ENCODE peak calls at places on chromosome 17, in seven cellular contexts. F is HepG2, U is Panc1, Q is H1, P is HCT116, M is K562, I is SK-N-SH. A is an unnamed sample.

GRCh38 chr17:40518401-40519088 is 17.1 kb upstream of the TNS4 start:
- DNase-seq in M (no peak), Q (no peak), F (no peak), I (no peak), U (no peak), P (peak; percentile 71), A (no peak)

GRCh38 chr17:61379457-61380216 is 20.0 kb upstream of the TBX2 start:
- DNase-seq in Q (no peak), I (peak; percentile 39), F (peak; percentile 58), P (no peak), M (no peak), U (no peak), A (no peak)

GRCh38 chr17:2266865-2267228 is 36.7 kb downstream of the SMG6 start:
- DNase-seq in P (no peak), M (no peak), I (no peak), F (no peak), Q (no peak), U (no peak), A (no peak)

GRCh38 chr17:39591958-39592954 is 15.5 kb downstream of the NEUROD2 start:
- DNase-seq in Q (peak; percentile 90), M (peak; percentile 66), F (peak; percentile 68), U (no peak), I (peak; percentile 62), P (peak; percentile 13), A (no peak)

GRCh38 chr17:60534613-60535157 is 8.6 kb upstream of the APPBP2 start:
- DNase-seq in I (no peak), Q (no peak), U (no peak), M (no peak), P (no peak), F (no peak), A (no peak)

GRCh38 chr17:14859521-14859920 is 405.6 kb downstream of the PMP22 start:
- DNase-seq in Q (no peak), P (no peak), M (no peak), U (no peak), I (no peak), F (no peak), A (no peak)

GRCh38 chr17:42275527-42276358 is 448 bp downstream of the STAT5B start:
- DNase-seq in M (peak; percentile 47), P (no peak), F (no peak), U (no peak), I (peak; percentile 65), Q (peak; percentile 63), A (no peak)

GRCh38 chr17:17036520-17036998 is 5.7 kb upstream of the MPRIP start:
- DNase-seq in P (no peak), M (no peak), Q (no peak), U (no peak), F (no peak), I (no peak), A (no peak)

GRCh38 chr17:1713878-1714487 is 3.8 kb upstream of the TLCD2 start:
- DNase-seq in I (peak; percentile 62), F (peak; percentile 75), Q (peak; percentile 78), M (no peak), P (peak; percentile 64), U (no peak), A (no peak)

GRCh38 chr17:41882756-41883155 is 17.5 kb upstream of the KLHL11 start:
- DNase-seq in Q (no peak), P (no peak), M (no peak), U (no peak), F (no peak), I (no peak), A (no peak)

GRCh38 chr17:70621593-70621992 is 452.3 kb downstream of the KCNJ2 start:
- DNase-seq in I (no peak), U (no peak), P (no peak), M (no peak), Q (no peak), F (no peak), A (no peak)

GRCh38 chr17:78661092-78661770 is 84.0 kb upstream of the DNAH17 start:
- DNase-seq in F (no peak), I (no peak), M (no peak), U (no peak), Q (no peak), P (no peak), A (no peak)

GRCh38 chr17:40112191-40112590 is 9.6 kb upstream of the MSL1 start:
- DNase-seq in I (no peak), U (no peak), Q (no peak), P (no peak), F (no peak), M (no peak), A (no peak)

GRCh38 chr17:11898526-11899235 is 98.6 kb downstream of the ZNF18 start:
- DNase-seq in I (no peak), F (no peak), Q (no peak), M (no peak), U (no peak), P (no peak), A (no peak)

GRCh38 chr17:78323821-78324390 is 36.0 kb downstream of the SOCS3 start:
- DNase-seq in F (no peak), I (peak; percentile 71), U (no peak), Q (no peak), M (no peak), P (no peak), A (no peak)

GRCh38 chr17:62700964-62701705 is 73.7 kb downstream of the MRC2 start:
- DNase-seq in F (no peak), P (no peak), U (no peak), M (no peak), Q (no peak), I (no peak), A (no peak)

GRCh38 chr17:60169921-60170817 is 20.4 kb downstream of the CA4 start:
- DNase-seq in U (no peak), Q (no peak), I (no peak), M (peak; percentile 7), P (no peak), F (peak; percentile 35), A (no peak)

GRCh38 chr17:52237151-52237550 is 78.6 kb upstream of the CA10 start:
- DNase-seq in F (no peak), U (no peak), P (no peak), M (no peak), I (no peak), Q (no peak), A (no peak)
- TF ChIP-seq SIN3A in F (no peak), U (no peak), P (no peak), M (no peak), I (no peak), Q (no peak), A (no peak)

GRCh38 chr17:75854111-75854748 is 905 bp downstream of the WBP2 start:
- DNase-seq in Q (no peak), F (peak; percentile 50), U (no peak), P (no peak), M (no peak), I (no peak), A (no peak)
- TF ChIP-seq SIN3A in Q (no peak), F (no peak), U (no peak), P (no peak), M (no peak), I (no peak), A (no peak)

GRCh38 chr17:82400206-82400605 is 17.9 kb upstream of the HEXD start:
- DNase-seq in U (no peak), Q (no peak), I (no peak), P (no peak), M (no peak), F (no peak), A (no peak)
- TF ChIP-seq SIN3A in U (no peak), Q (no peak), I (no peak), P (no peak), M (no peak), F (no peak), A (no peak)

GRCh38 chr17:64686705-64687104 is 24.6 kb upstream of the SMURF2 start:
- DNase-seq in F (no peak), U (no peak), M (no peak), P (no peak), Q (no peak), I (no peak), A (no peak)

GRCh38 chr17:64685705-64686104 is 23.6 kb upstream of the SMURF2 start:
- DNase-seq in M (no peak), I (no peak), Q (no peak), P (no peak), F (no peak), U (no peak), A (no peak)

GRCh38 chr17:64679710-64680216 is 17.7 kb upstream of the SMURF2 start:
- DNase-seq in F (peak; percentile 81), U (no peak), P (peak; percentile 91), Q (no peak), M (no peak), I (no peak), A (no peak)

GRCh38 chr17:64683791-64684190 is 21.7 kb upstream of the SMURF2 start:
- DNase-seq in M (no peak), U (no peak), I (no peak), F (no peak), P (no peak), Q (no peak), A (no peak)

DNA sequence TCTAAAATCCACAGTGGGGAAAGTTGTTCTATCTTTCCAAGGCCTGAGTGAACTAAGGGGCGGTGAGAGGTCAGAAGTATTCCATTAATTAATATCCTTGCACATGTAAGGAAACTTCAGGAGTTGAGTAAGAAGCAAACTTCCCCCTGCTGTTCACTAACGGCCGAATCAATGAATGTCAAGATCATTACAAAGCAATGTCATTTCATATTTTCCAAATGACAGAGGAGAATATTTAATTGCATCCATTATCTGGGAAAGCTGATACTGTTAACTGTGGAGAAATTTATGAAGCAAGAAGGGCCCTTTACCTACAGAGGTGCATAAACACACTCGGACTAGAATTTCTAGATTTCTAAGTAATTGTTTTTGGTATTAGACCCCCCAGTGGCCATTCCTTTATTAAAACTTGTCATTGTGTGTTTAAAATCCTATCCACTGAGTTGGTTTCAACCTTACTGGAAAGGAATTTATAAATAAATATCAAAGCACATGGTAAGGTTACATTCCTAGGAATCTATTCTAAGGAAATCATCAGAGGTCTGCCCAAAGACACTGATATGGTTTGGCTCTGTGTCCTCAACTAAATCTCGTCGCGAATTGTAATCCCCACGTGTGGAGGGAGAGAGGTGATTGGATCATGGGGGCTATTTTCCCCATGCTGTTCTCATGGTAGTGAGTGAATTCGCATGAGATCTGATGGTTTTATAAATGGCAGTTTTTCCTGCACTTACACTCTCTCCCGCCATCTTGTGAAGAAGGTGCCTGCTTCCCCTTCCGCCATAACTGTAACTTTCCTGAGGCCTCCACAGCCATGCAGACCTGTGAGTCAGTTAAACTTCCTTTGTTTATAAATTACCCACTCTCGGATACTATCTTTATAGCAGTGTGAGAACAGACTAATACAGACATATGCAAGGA is 20.4 kb upstream of the SMURF2 start:
- DNase-seq in F (no peak), I (no peak), Q (no peak), P (no peak), U (no peak), M (no peak), A (no peak)
- TF ChIP-seq SIN3A in F (no peak), I (no peak), Q (no peak), P (no peak), U (no peak), M (no peak), A (no peak)